ENCODE peak calls at places on chromosomes 12 and 14, in four cellular contexts. S, G, K and T are unnamed samples.

GRCh38 chr12:124713436-124714082 is 146.1 kb upstream of the NCOR2 start:
- DNase-seq in S (peak), G (peak), K (no peak), T (peak)

GRCh38 chr12:117261267-117261666 is 71.0 kb upstream of the FBXO21 start:
- DNase-seq in S (peak), G (no peak), K (no peak), T (no peak)

GRCh38 chr12:95218852-95219171 is 1.2 kb downstream of the VEZT start:
- DNase-seq in S (peak), G (peak), K (peak), T (no peak)

GRCh38 chr14:61537567-61538463 is 157.5 kb upstream of the HIF1A start:
- DNase-seq in S (peak), G (peak), K (peak), T (no peak)

GRCh38 chr14:102157346-102157745 is 17.6 kb downstream of the WDR20 start:
- DNase-seq in S (no peak), G (no peak), K (no peak), T (no peak)

GRCh38 chr14:104303705-104304425 is 165.5 kb downstream of the KIF26A start:
- DNase-seq in S (no peak), G (no peak), K (no peak), T (peak)

GRCh38 chr14:31286456-31287293 is 79.1 kb upstream of the HECTD1 start:
- DNase-seq in S (no peak), G (no peak), K (peak), T (no peak)

GRCh38 chr14:77610553-77610952 is 5.9 kb downstream of the SPTLC2 start:
- DNase-seq in S (no peak), G (no peak), K (no peak), T (no peak)

GRCh38 chr12:89189448-89189847 is 162.9 kb downstream of the DUSP6 start:
- DNase-seq in S (no peak), G (no peak), K (no peak), T (no peak)

GRCh38 chr14:40362856-40363255 is 930.6 kb upstream of the FBXO33 start:
- DNase-seq in S (no peak), G (no peak), K (no peak), T (no peak)

GRCh38 chr14:36805116-36805515 is 143.5 kb downstream of the PAX9 start:
- DNase-seq in S (peak), G (no peak), K (no peak), T (no peak)

GRCh38 chr14:53925201-53925766 is 31.3 kb downstream of the BMP4 start:
- DNase-seq in S (no peak), G (no peak), K (no peak), T (no peak)
- TF ChIP-seq CTCF in S (no peak), G (no peak), K (no peak), T (no peak)

DNA sequence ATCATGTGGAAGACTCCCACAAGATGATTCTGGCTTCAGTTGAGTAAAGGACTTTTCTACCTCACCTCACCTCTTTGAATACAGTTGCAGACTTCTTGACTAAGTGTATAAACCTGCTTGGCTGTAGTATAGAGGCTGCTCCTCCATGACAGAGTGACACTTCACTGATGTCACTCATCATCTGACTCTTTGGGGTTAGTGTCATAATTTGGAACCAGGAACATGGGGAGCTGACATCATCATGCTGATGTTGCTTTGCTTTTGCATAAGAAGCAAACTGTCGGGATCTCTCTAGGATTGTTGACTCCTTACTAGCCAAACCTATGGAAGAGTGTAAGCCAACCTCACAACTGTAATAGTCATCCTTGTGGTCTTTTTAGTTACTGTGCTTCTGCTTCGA is 75.2 kb upstream of the PDZRN4 start:
- DNase-seq in S (no peak), G (no peak), K (no peak), T (no peak)
- TF ChIP-seq CTCF in S (no peak), G (no peak), K (no peak), T (no peak)

GRCh38 chr12:32615441-32615840 is 63.7 kb upstream of the DNM1L start:
- DNase-seq in S (no peak), G (no peak), K (no peak), T (no peak)
- TF ChIP-seq CTCF in S (no peak), G (no peak), K (no peak), T (no peak)

DNA sequence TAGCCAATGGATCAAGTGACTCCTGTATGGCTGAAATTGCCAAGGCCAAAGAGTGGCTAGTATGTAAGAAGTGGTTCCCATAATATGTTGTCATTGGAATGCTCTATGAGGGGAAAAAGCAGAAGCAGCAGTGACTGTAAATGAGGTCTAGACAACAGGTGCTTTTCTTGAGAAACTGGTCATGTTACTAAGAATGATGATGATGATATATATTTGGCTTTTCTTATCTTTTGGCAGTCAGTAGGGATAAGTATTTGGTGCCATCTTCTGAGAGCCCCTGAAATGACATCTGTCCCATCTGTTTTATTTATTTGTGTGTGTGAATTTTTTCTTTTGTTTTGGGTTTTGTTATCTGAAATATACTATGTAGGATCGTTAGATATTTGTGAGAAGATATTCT is 141.7 kb downstream of the SYT1 start:
- DNase-seq in S (peak), G (peak), K (no peak), T (no peak)
- TF ChIP-seq CTCF in S (peak), G (peak), K (peak), T (no peak)